ENCODE peak calls at places on chromosomes 7 and 10, in four cellular contexts. H is NCI-H774, M is fibroblast of the aortic adventitia, X is kidney tubule cell. N is an unnamed sample.
A peak's percentile ranks its signal among the peaks of the same experiment; 100 is the strongest.

GRCh38 chr10:130472236-130472635 is 336.0 kb downstream of the GLRX3 start:
- DNase-seq in H (no peak), M (no peak), X (no peak), N (no peak)

GRCh38 chr7:79504607-79505389 is 51.3 kb upstream of the MAGI2 start:
- DNase-seq in H (no peak), M (no peak), X (peak; percentile 38), N (peak; percentile 9)

GRCh38 chr7:7639847-7640220 is 718 bp upstream of the UMAD1 start:
- DNase-seq in H (no peak), M (peak; percentile 37), X (peak; percentile 45), N (peak; percentile 10)

GRCh38 chr7:147245274-147245673 is 1128.7 kb downstream of the CNTNAP2 start:
- DNase-seq in H (no peak), M (peak; percentile 5), X (peak; percentile 50), N (peak; percentile 62)

GRCh38 chr10:26869528-26869927 is 8.8 kb upstream of the ABI1 start:
- DNase-seq in H (no peak), M (peak; percentile 17), X (no peak), N (no peak)

GRCh38 chr7:21941570-21942224 is 4.0 kb downstream of the CDCA7L start:
- DNase-seq in H (no peak), M (peak; percentile 63), X (peak; percentile 29), N (peak; percentile 63)

GRCh38 chr10:79374312-79375191 is 27.3 kb downstream of the PPIF start:
- DNase-seq in H (peak; percentile 62), M (peak; percentile 82), X (peak; percentile 70), N (peak; percentile 89)

GRCh38 chr10:113221756-113222168 is 271.7 kb downstream of the TCF7L2 start:
- DNase-seq in H (no peak), M (no peak), X (peak; percentile 84), N (no peak)

GRCh38 chr7:80681272-80681885 is 42.9 kb downstream of the CD36 start:
- DNase-seq in H (no peak), M (peak; percentile 50), X (peak; percentile 44), N (peak; percentile 46)

GRCh38 chr10:14478639-14479038 is 147.9 kb upstream of the FRMD4A start:
- DNase-seq in H (peak; percentile 62), M (peak; percentile 78), X (peak; percentile 82), N (peak; percentile 83)

GRCh38 chr10:88934900-88935672 is 17.5 kb downstream of the ACTA2 start:
- DNase-seq in H (peak; percentile 23), M (peak; percentile 90), X (peak; percentile 84), N (peak; percentile 70)

GRCh38 chr7:44150466-44150832 is 9.3 kb upstream of the MYL7 start:
- DNase-seq in H (no peak), M (no peak), X (peak; percentile 30), N (no peak)

GRCh38 chr10:1168763-1169162 is 112.6 kb downstream of the WDR37 start:
- DNase-seq in H (no peak), M (no peak), X (no peak), N (no peak)

GRCh38 chr7:39644170-39644569 is 20.8 kb downstream of the RALA start:
- DNase-seq in H (no peak), M (peak; percentile 82), X (peak; percentile 50), N (peak; percentile 38)

GRCh38 chr10:60654813-60655464 is 123.3 kb upstream of the CDK1 start:
- DNase-seq in H (no peak), M (no peak), X (peak; percentile 65), N (no peak)

GRCh38 chr7:122014697-122015096 is 129.4 kb downstream of the AASS start:
- DNase-seq in H (no peak), M (peak; percentile 13), X (no peak), N (no peak)

GRCh38 chr10:130790339-130790738 is 521.2 kb downstream of the TCERG1L start:
- DNase-seq in H (no peak), M (no peak), X (no peak), N (no peak)

GRCh38 chr10:132632091-132632561 is 94.5 kb downstream of the INPP5A start:
- DNase-seq in H (no peak), M (no peak), X (no peak), N (no peak)

GRCh38 chr10:61943699-61944444 is 42.4 kb downstream of the ARID5B start:
- DNase-seq in H (no peak), M (peak; percentile 76), X (peak; percentile 48), N (peak; percentile 35)

GRCh38 chr7:100895956-100896742 is 461 bp upstream of the ACHE start:
- DNase-seq in H (no peak), M (no peak), X (peak; percentile 6), N (no peak)

GRCh38 chr10:79904671-79905321 is 44.1 kb downstream of the SFTPD start:
- DNase-seq in H (peak; percentile 58), M (peak; percentile 63), X (peak; percentile 71), N (peak; percentile 84)